ENCODE peak calls at places on chromosomes 7 and 10, in four cellular contexts. One of them, this sample, is unnamed.
A peak's percentile ranks its signal among the peaks of the same experiment; 100 is the strongest.

GRCh38 chr10:72176701-72177100 is 39.1 kb upstream of the ANAPC16 start:
- DNase-seq in dorsolateral prefrontal cortex: no peak
- DNase-seq in neural crest cell: no peak
- DNase-seq in GM06990: no peak
- DNase-seq in this sample: no peak

GRCh38 chr7:156473476-156474240 is 166.9 kb upstream of the RNF32 start:
- DNase-seq in dorsolateral prefrontal cortex: peak; percentile 62
- DNase-seq in neural crest cell: peak; percentile 26
- DNase-seq in GM06990: no peak
- DNase-seq in this sample: no peak

GRCh38 chr7:148623586-148624282 is 33.2 kb downstream of the C7orf33 start:
- DNase-seq in dorsolateral prefrontal cortex: no peak
- DNase-seq in neural crest cell: no peak
- DNase-seq in GM06990: no peak
- DNase-seq in this sample: no peak

GRCh38 chr7:140653319-140654108 is 12.9 kb upstream of the DENND2A start:
- DNase-seq in dorsolateral prefrontal cortex: no peak
- DNase-seq in neural crest cell: peak; percentile 65
- DNase-seq in GM06990: no peak
- DNase-seq in this sample: peak; percentile 56

GRCh38 chr7:129950191-129950940 is 2.4 kb downstream of the UBE2H start:
- DNase-seq in dorsolateral prefrontal cortex: no peak
- DNase-seq in neural crest cell: no peak
- DNase-seq in GM06990: peak; percentile 80
- DNase-seq in this sample: no peak

GRCh38 chr10:87505366-87506113 is 847 bp downstream of the MINPP1 start:
- DNase-seq in dorsolateral prefrontal cortex: peak; percentile 54
- DNase-seq in neural crest cell: peak; percentile 18
- DNase-seq in GM06990: no peak
- DNase-seq in this sample: peak; percentile 48

GRCh38 chr7:42174391-42174848 is 62.6 kb downstream of the GLI3 start:
- DNase-seq in dorsolateral prefrontal cortex: no peak
- DNase-seq in neural crest cell: no peak
- DNase-seq in GM06990: no peak
- DNase-seq in this sample: no peak

GRCh38 chr10:72753760-72754231 is 61.9 kb downstream of the MCU start:
- DNase-seq in dorsolateral prefrontal cortex: no peak
- DNase-seq in neural crest cell: no peak
- DNase-seq in GM06990: no peak
- DNase-seq in this sample: no peak

GRCh38 chr10:110861930-110862677 is 9.6 kb upstream of the PDCD4 start:
- DNase-seq in dorsolateral prefrontal cortex: no peak
- DNase-seq in neural crest cell: no peak
- DNase-seq in GM06990: no peak
- DNase-seq in this sample: no peak

GRCh38 chr10:12500406-12501303 is 151.3 kb downstream of the CAMK1D start:
- DNase-seq in dorsolateral prefrontal cortex: no peak
- DNase-seq in neural crest cell: no peak
- DNase-seq in GM06990: no peak
- DNase-seq in this sample: no peak

GRCh38 chr7:50304158-50304910 is at the start of gene IKZF1:
- DNase-seq in dorsolateral prefrontal cortex: no peak
- DNase-seq in neural crest cell: peak; percentile 44
- DNase-seq in GM06990: peak; percentile 77
- DNase-seq in this sample: peak; percentile 29

DNA sequence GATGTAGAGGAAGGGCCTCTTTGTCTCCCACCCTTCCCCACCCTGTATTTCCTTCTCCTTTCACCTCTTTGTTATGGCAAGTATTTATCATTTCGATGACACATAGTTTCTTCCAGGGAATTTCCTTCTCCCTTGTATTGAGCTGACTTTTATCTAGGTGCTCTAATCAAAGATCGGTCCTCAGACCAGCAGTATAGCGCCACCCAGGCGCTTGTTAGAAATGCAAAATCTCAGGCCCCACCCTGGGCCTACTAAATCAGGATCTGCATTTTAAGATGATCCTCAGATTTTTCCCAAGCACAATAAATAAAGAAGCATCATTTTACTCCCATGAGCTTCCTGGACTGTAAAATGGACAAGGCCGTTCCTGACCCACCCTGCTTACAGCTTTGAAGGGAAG is 12.0 kb upstream of the GOT1 start:
- DNase-seq in dorsolateral prefrontal cortex: no peak
- DNase-seq in neural crest cell: no peak
- DNase-seq in GM06990: no peak
- DNase-seq in this sample: no peak
- TF ChIP-seq CTCF in dorsolateral prefrontal cortex: no peak
- TF ChIP-seq CTCF in neural crest cell: no peak
- TF ChIP-seq CTCF in GM06990: no peak
- TF ChIP-seq CTCF in this sample: no peak

GRCh38 chr10:122341141-122341810 is 33.2 kb upstream of the PLEKHA1 start:
- DNase-seq in dorsolateral prefrontal cortex: no peak
- DNase-seq in neural crest cell: no peak
- DNase-seq in GM06990: no peak
- DNase-seq in this sample: no peak
- TF ChIP-seq CTCF in dorsolateral prefrontal cortex: no peak
- TF ChIP-seq CTCF in neural crest cell: no peak
- TF ChIP-seq CTCF in GM06990: no peak
- TF ChIP-seq CTCF in this sample: no peak

DNA sequence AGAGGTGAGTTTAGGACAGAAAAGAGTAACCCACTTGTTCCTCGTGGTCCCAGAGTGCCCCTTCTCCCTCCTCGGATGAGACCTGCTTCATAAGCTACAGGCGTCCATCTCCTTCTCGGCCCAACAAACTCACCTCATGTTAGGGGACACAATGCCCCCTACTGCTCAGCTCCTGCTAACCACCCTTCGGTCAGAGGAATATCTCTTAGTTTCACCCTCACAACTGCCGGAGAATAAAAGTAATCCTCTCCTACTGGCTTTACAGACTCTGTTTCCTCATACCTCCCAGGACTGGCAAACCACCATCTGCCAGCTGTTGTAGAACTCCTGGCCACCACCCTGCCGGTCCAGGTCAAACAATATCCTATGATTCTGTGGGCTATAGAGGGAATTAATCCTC is 3.2 kb downstream of the AKR1B15 start:
- DNase-seq in dorsolateral prefrontal cortex: no peak
- DNase-seq in neural crest cell: no peak
- DNase-seq in GM06990: no peak
- DNase-seq in this sample: no peak
- TF ChIP-seq CTCF in dorsolateral prefrontal cortex: no peak
- TF ChIP-seq CTCF in neural crest cell: peak; percentile 34
- TF ChIP-seq CTCF in GM06990: peak; percentile 21
- TF ChIP-seq CTCF in this sample: peak; percentile 47

GRCh38 chr10:4396401-4397283 is 429.4 kb upstream of the AKR1E2 start:
- DNase-seq in dorsolateral prefrontal cortex: no peak
- DNase-seq in neural crest cell: no peak
- DNase-seq in GM06990: no peak
- DNase-seq in this sample: no peak

GRCh38 chr10:4397337-4397736 is 428.7 kb upstream of the AKR1E2 start:
- DNase-seq in dorsolateral prefrontal cortex: no peak
- DNase-seq in neural crest cell: no peak
- DNase-seq in GM06990: no peak
- DNase-seq in this sample: no peak

GRCh38 chr10:4395731-4396130 is 430.3 kb upstream of the AKR1E2 start:
- DNase-seq in dorsolateral prefrontal cortex: no peak
- DNase-seq in neural crest cell: no peak
- DNase-seq in GM06990: no peak
- DNase-seq in this sample: no peak

GRCh38 chr10:4390219-4390618 is 435.8 kb upstream of the AKR1E2 start:
- DNase-seq in dorsolateral prefrontal cortex: no peak
- DNase-seq in neural crest cell: no peak
- DNase-seq in GM06990: no peak
- DNase-seq in this sample: no peak

GRCh38 chr10:4391683-4392082 is 434.3 kb upstream of the AKR1E2 start:
- DNase-seq in dorsolateral prefrontal cortex: no peak
- DNase-seq in neural crest cell: no peak
- DNase-seq in GM06990: no peak
- DNase-seq in this sample: no peak
- TF ChIP-seq CTCF in dorsolateral prefrontal cortex: no peak
- TF ChIP-seq CTCF in neural crest cell: no peak
- TF ChIP-seq CTCF in GM06990: no peak
- TF ChIP-seq CTCF in this sample: no peak

DNA sequence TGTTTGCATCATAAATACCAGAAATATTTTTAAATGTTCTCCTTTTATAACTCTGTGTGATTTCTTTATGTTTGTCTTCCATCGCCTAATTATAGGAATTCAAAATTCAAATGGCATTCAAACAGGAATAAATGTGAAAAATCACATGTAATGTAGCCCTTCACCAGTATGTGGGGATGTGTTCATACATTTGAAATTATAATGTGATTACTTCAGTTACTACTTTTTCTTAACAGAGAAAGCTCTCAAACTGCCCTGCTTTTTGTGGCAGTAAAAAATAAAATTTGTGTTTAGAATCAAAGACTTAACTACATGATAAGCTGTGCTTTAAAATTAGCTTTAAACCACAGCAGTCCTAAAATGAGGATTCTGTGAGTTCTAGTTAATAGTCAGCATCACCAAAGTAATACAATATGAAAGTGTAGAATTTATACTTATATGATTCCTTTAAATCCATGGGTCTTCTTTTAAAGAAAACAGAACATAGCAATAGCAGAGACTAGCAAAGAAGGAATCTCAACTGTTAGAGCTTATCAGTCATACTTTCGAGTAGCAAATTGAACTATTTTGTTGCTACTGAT is 7.8 kb upstream of the HERC4 start:
- DNase-seq in dorsolateral prefrontal cortex: no peak
- DNase-seq in neural crest cell: no peak
- DNase-seq in GM06990: no peak
- DNase-seq in this sample: no peak
- TF ChIP-seq CTCF in dorsolateral prefrontal cortex: peak; percentile 66
- TF ChIP-seq CTCF in neural crest cell: peak; percentile 48
- TF ChIP-seq CTCF in GM06990: no peak
- TF ChIP-seq CTCF in this sample: peak; percentile 30

GRCh38 chr10:119178371-119179119 is at the start of gene PRDX3:
- DNase-seq in dorsolateral prefrontal cortex: peak; percentile 92
- DNase-seq in neural crest cell: peak; percentile 94
- DNase-seq in GM06990: peak; percentile 93
- DNase-seq in this sample: peak; percentile 88
- TF ChIP-seq CTCF in dorsolateral prefrontal cortex: peak; percentile 64
- TF ChIP-seq CTCF in neural crest cell: peak; percentile 20
- TF ChIP-seq CTCF in GM06990: peak; percentile 27
- TF ChIP-seq CTCF in this sample: no peak

GRCh38 chr7:102917436-102918353 is 4.9 kb downstream of the LRRC17 start:
- DNase-seq in dorsolateral prefrontal cortex: no peak
- DNase-seq in neural crest cell: no peak
- DNase-seq in GM06990: no peak
- DNase-seq in this sample: no peak
- TF ChIP-seq CTCF in dorsolateral prefrontal cortex: no peak
- TF ChIP-seq CTCF in neural crest cell: no peak
- TF ChIP-seq CTCF in GM06990: no peak
- TF ChIP-seq CTCF in this sample: no peak

DNA sequence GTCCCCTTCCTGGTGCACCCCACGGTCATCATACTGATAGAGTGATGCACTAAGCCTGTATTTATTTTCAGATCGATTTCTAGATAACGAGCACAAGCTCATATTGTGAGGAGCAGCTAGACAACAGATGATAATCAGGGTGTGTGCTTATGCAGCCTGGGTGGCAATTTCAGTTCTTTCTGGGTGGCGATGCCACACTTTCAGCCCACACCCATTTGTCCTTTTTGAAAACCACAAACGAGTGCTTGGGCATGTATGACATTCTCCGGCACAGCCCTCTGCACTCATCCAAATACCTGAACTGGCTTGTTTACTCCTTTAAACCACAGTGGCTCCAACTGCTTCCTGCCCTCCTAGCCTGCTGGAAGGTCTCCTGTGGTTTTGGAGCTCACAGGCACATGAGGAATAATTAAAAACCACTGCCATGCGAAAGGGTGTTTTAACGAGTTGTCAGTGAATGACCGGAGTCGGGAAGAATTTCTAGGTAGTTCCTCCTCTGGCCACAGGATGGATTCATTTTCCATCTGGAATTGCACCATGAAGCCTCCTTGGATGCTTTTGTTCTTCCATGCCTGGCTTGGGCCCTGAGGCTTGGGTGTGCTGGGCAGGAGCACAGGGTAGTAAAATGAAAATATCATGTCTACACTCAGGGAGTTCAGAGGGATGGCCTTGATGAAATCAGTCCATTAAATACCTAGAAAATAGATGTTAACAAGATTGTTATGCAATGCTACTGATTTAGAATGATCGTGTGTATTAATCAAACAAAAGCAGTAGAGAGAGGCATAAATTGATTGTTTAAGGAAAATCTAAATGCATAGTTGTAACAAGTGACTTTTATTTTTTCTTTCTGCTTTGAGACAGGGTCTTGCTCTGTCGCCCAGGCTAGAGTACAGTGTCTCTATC is 52.4 kb upstream of the ITGB1 start:
- DNase-seq in dorsolateral prefrontal cortex: no peak
- DNase-seq in neural crest cell: no peak
- DNase-seq in GM06990: no peak
- DNase-seq in this sample: no peak
- TF ChIP-seq CTCF in dorsolateral prefrontal cortex: no peak
- TF ChIP-seq CTCF in neural crest cell: peak; percentile 53
- TF ChIP-seq CTCF in GM06990: no peak
- TF ChIP-seq CTCF in this sample: peak; percentile 53

GRCh38 chr7:26667514-26668133 is 196.8 kb downstream of the SKAP2 start:
- DNase-seq in dorsolateral prefrontal cortex: peak; percentile 72
- DNase-seq in neural crest cell: peak; percentile 70
- DNase-seq in GM06990: peak; percentile 38
- DNase-seq in this sample: peak; percentile 59
- TF ChIP-seq CTCF in dorsolateral prefrontal cortex: peak; percentile 97
- TF ChIP-seq CTCF in neural crest cell: peak; percentile 96
- TF ChIP-seq CTCF in GM06990: peak; percentile 74
- TF ChIP-seq CTCF in this sample: peak; percentile 94